ENCODE peak calls at places on chromosome 15, in seven cellular contexts. X is kidney, U is cardiac muscle cell, I is BE2C, Q is bronchial epithelial cell, Z is A673, N is Calu3. Y is an unnamed sample.

GRCh38 chr15:33148129-33148850 is 46.2 kb downstream of the FMN1 start:
- DNase-seq in X (no peak), U (no peak), I (no peak), Q (no peak), Z (no peak), N (no peak), Y (no peak)

GRCh38 chr15:92521624-92522008 is 127.9 kb downstream of the ST8SIA2 start:
- DNase-seq in X (no peak), U (peak), I (peak), Q (peak), Z (peak), N (peak), Y (peak)

GRCh38 chr15:85027033-85027380 is 45.4 kb downstream of the PDE8A start:
- DNase-seq in X (no peak), U (no peak), I (no peak), Q (no peak), Z (no peak), N (no peak), Y (no peak)

GRCh38 chr15:58467121-58467721 is 35.4 kb downstream of the LIPC start:
- DNase-seq in X (peak), U (no peak), I (peak), Q (no peak), Z (peak), N (peak), Y (no peak)

GRCh38 chr15:82648257-82649103 is 1.3 kb upstream of the CPEB1 start:
- DNase-seq in X (no peak), U (peak), I (no peak), Q (no peak), Z (no peak), N (no peak), Y (no peak)

GRCh38 chr15:74174216-74174965 is 881 bp downstream of the ISLR start:
- DNase-seq in X (peak), U (no peak), I (peak), Q (no peak), Z (no peak), N (no peak), Y (no peak)

GRCh38 chr15:88419830-88420229 is 47.4 kb downstream of the MRPL46 start:
- DNase-seq in X (no peak), U (no peak), I (no peak), Q (peak), Z (no peak), N (no peak), Y (no peak)

GRCh38 chr15:34014556-34014955 is 24.4 kb downstream of the AVEN start:
- DNase-seq in X (no peak), U (no peak), I (no peak), Q (no peak), Z (no peak), N (no peak), Y (no peak)

GRCh38 chr15:36590838-36591237 is 11.4 kb downstream of the CDIN1 start:
- DNase-seq in X (no peak), U (no peak), I (no peak), Q (peak), Z (no peak), N (no peak), Y (peak)

GRCh38 chr15:68469162-68470048 is 37.4 kb upstream of the ITGA11 start:
- DNase-seq in X (no peak), U (no peak), I (no peak), Q (no peak), Z (no peak), N (no peak), Y (no peak)

GRCh38 chr15:84816694-84817460 is at the start of gene ALPK3:
- DNase-seq in X (peak), U (peak), I (no peak), Q (no peak), Z (no peak), N (no peak), Y (no peak)

DNA sequence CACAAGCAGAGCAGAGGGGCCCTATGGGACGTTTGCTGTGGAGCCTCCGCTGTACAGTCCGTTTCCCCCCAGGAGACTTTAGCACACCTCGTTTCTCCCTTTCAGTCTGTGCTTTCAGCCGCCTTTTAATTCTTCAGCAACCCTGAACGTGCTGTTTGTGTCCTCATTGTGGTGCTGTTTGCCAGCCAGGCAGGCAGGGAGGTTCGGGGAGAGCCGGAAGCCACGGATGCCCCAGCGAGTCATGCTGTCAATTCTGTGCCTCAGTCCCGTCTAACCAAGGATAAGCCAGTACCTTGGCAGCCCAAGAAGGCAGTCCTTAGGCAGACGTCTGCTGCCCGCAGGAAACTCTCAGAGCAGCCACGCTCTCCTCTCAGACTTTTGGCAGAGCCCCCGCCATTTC is 158.7 kb downstream of the UACA start:
- DNase-seq in X (no peak), U (peak), I (no peak), Q (peak), Z (peak), N (no peak), Y (peak)
- TF ChIP-seq CTCF in X (no peak), U (peak), I (no peak), Q (peak), Z (peak), N (no peak), Y (no peak)

DNA sequence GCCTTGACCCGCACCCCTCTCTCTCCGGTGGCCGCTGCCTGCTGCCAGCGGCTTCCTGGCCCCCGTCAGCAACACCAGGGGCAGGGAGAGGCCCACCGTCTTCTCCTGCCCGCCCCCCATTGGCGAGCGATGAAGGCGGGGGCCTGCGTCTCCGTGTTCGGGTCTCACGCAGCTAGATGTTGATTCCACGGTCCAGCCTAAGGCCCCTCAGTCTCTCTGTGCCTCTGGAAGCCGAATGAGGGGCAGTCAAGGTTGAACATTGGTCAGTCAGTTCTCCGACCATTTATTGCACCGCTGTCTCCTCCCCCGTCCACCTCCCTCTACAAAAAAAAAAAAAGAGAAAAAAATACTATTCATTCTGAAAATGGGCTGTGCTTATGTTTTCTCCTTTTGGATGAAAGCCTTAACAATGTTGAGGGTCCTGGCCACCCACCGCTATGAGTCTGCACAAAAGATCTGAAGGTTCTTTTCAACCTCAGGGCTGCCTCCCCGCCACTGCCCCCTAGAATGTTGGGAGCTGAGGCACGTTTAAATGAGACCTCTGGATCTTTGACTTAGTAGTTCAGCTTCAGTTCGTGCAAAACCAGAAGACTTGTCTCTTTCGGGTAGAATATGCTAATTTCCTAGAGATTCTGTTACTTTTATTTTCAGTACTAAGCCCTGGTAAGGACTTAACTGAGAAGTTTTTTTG is 724 bp downstream of the IREB2 start:
- DNase-seq in X (no peak), U (peak), I (peak), Q (peak), Z (peak), N (peak), Y (peak)
- TF ChIP-seq CTCF in X (no peak), U (peak), I (peak), Q (peak), Z (peak), N (no peak), Y (no peak)

DNA sequence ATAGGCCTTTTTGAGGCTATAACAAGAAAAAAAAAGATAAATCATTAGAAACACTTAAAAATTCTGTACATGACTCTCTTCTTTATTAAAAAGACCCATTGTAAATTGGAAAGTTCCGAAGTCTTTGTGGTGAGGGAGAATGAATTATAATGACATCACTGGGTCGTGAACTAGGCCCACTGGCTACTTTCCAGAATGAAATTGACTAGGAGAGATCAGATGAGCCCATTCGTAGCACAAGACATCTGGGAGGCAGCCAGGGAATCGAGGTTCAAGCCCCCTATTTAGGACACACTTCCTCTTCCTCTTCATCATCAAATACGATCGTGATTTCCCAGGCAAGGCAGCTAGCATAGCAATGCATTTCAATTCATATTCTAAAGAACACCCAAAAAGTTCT is 889.8 kb upstream of the NR2F2 start:
- DNase-seq in X (peak), U (no peak), I (no peak), Q (no peak), Z (no peak), N (no peak), Y (no peak)
- TF ChIP-seq CTCF in X (no peak), U (no peak), I (no peak), Q (no peak), Z (no peak), N (no peak), Y (no peak)

DNA sequence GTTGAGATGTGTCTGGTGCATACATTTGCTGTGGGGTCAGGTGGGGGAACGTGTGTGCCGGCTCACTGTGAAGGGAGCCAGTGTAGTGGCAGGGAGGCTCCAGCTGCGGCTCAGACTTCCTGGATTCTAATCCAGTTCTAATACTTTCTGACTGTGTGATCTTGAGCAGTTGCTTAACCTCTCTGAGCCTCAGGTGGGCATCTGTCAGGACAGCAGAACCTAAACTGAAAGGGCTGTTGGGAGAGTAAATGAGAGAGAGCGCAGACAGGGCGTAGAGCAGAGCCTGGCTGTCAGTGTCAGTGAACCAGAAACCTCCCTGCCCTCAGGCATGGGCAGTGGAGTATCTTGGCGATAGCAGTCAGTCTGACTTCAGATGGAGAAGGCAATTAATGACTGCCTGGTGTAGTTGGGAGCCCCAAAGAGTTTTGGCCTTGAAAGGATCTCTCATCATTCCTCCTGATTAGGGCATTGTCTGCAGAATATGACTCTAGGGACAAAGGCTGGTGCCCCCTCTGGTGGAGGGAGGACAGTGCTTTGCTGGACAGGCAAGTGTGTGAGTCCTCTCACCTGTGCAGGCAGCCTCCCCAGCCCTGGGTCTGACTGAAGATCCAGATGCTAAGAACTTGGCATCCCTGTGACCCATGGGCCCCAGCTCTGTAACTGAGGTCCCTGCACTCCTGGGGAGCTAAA is 9.6 kb downstream of the KBTBD13 start:
- DNase-seq in X (no peak), U (peak), I (peak), Q (peak), Z (no peak), N (peak), Y (peak)
- TF ChIP-seq CTCF in X (peak), U (peak), I (peak), Q (peak), Z (peak), N (peak), Y (peak)

GRCh38 chr15:55917881-55918296 is 75.5 kb downstream of the NEDD4 start:
- DNase-seq in X (no peak), U (peak), I (peak), Q (peak), Z (peak), N (peak), Y (peak)
- TF ChIP-seq CTCF in X (peak), U (peak), I (peak), Q (peak), Z (peak), N (peak), Y (peak)

GRCh38 chr15:47326506-47326905 is 390.8 kb upstream of the SEMA6D start:
- DNase-seq in X (no peak), U (no peak), I (no peak), Q (no peak), Z (no peak), N (no peak), Y (no peak)

GRCh38 chr15:47332481-47332880 is 384.8 kb upstream of the SEMA6D start:
- DNase-seq in X (no peak), U (no peak), I (no peak), Q (no peak), Z (no peak), N (no peak), Y (no peak)

GRCh38 chr15:47331796-47332480 is 385.4 kb upstream of the SEMA6D start:
- DNase-seq in X (no peak), U (peak), I (no peak), Q (peak), Z (peak), N (no peak), Y (peak)

DNA sequence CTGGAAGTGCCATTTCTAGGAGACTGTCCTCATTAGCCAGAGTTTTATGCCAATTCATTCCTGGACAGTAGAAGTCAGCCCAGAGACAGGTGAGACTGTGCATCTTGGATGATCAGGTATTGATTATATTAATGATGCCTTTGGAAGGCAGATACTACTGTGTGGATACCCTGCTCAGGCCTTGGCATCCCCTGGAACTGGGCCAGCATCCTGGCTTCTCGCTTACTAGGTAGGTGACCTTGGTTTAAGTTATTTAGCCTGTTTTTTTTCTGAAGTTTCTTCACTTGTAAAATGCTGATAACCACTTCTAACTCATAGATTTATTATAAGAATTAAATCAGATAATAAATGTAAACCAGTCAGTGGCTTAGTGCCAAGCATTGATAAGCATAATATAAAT is 390.4 kb upstream of the SEMA6D start:
- DNase-seq in X (no peak), U (no peak), I (no peak), Q (no peak), Z (no peak), N (no peak), Y (no peak)
- TF ChIP-seq CTCF in X (no peak), U (no peak), I (no peak), Q (no peak), Z (no peak), N (no peak), Y (no peak)

GRCh38 chr15:44427756-44428724 is 611 bp downstream of the CTDSPL2 start:
- DNase-seq in X (no peak), U (peak), I (peak), Q (peak), Z (peak), N (peak), Y (peak)

GRCh38 chr15:44426975-44427755 is at the start of gene CTDSPL2:
- DNase-seq in X (peak), U (peak), I (peak), Q (peak), Z (peak), N (peak), Y (peak)
- TF ChIP-seq CTCF in X (peak), U (peak), I (peak), Q (peak), Z (peak), N (no peak), Y (peak)

DNA sequence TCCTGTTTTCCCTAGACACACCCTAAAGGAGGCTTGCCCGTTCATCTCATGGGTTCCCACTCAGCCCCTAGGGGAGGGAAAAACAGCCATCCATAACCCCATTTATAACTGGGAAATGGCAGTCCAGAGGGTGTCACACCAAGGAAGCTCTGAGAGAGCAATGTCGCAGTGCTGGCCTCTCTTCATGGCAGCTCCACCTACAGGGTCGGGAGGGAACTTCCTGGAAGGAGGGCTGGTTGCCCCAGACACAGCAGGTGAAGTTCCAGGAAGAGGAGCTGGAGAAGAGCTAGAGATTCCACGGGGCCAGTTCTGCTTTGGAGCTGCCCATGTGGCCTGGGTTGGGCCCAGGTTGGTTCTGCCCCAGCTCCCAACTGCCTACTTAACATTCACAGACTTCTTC is 22.3 kb upstream of the LINGO1 start:
- DNase-seq in X (no peak), U (peak), I (peak), Q (no peak), Z (peak), N (peak), Y (peak)
- TF ChIP-seq CTCF in X (no peak), U (peak), I (peak), Q (peak), Z (peak), N (peak), Y (peak)

Y was measured in MCF 10A.